ENCODE peak calls at places on chromosomes 4 and X, in six cellular contexts. U, K, J, R, D and P are unnamed samples.

GRCh38 chr4:23083391-23083790 is 390.7 kb downstream of the GBA3 start:
- DNase-seq in D (no peak), J (no peak), R (no peak), U (no peak), K (no peak), P (no peak)

GRCh38 chr4:41143721-41144379 is 70.5 kb downstream of the APBB2 start:
- DNase-seq in R (no peak), K (no peak), D (no peak), J (no peak), U (no peak), P (no peak)

GRCh38 chr4:39407584-39407885 is 805 bp downstream of the KLB start:
- DNase-seq in J (no peak), D (no peak), K (no peak), R (no peak), U (no peak), P (no peak)

GRCh38 chrX:102712216-102712966 is at the start of gene GPRASP2:
- DNase-seq in U (peak), J (no peak), R (peak), D (no peak), K (peak), P (peak)

GRCh38 chr4:31130930-31131329 is 410.8 kb downstream of the PCDH7 start:
- DNase-seq in U (no peak), R (no peak), K (no peak), D (no peak), J (no peak), P (no peak)

GRCh38 chrX:40157228-40158035 is 59.7 kb upstream of the BCOR start:
- DNase-seq in K (no peak), R (no peak), J (no peak), D (no peak), U (no peak), P (no peak)

GRCh38 chr4:155687380-155687982 is 20.8 kb downstream of the GUCY1A1 start:
- DNase-seq in R (no peak), D (no peak), J (no peak), U (no peak), K (no peak), P (no peak)

GRCh38 chr4:26958925-26959653 is 98.4 kb downstream of the STIM2 start:
- DNase-seq in R (no peak), J (no peak), D (no peak), U (no peak), K (no peak), P (no peak)

GRCh38 chr4:74397748-74398426 is 32.9 kb downstream of the EREG start:
- DNase-seq in R (no peak), D (no peak), K (no peak), J (no peak), U (no peak), P (no peak)

GRCh38 chr4:153071953-153072622 is 132.2 kb upstream of the TRIM2 start:
- DNase-seq in R (no peak), D (no peak), J (no peak), K (no peak), U (no peak), P (no peak)

GRCh38 chr4:1727117-1728031 is 6.1 kb downstream of the TACC3 start:
- DNase-seq in D (no peak), R (peak), K (peak), U (peak), J (peak), P (peak)

GRCh38 chrX:2699959-2700358 is 8.9 kb downstream of the CD99 start:
- DNase-seq in D (no peak), K (no peak), J (no peak), R (no peak), U (no peak), P (no peak)

GRCh38 chr4:47809654-47810203 is 28.1 kb downstream of the CORIN start:
- DNase-seq in R (no peak), K (no peak), D (no peak), U (no peak), J (no peak), P (no peak)

GRCh38 chrX:7771788-7772438 is 71.1 kb upstream of the VCX start:
- DNase-seq in K (no peak), U (no peak), D (no peak), R (no peak), J (no peak), P (no peak)

GRCh38 chr4:110589297-110589696 is 33.6 kb downstream of the PITX2 start:
- DNase-seq in R (no peak), K (no peak), U (no peak), D (no peak), J (no peak), P (no peak)

GRCh38 chr4:38591617-38592337 is 72.2 kb upstream of the KLF3 start:
- DNase-seq in D (no peak), J (no peak), U (peak), K (peak), R (no peak), P (no peak)

GRCh38 chrX:64192673-64193072 is 12.8 kb downstream of the AMER1 start:
- DNase-seq in R (no peak), D (no peak), K (no peak), J (no peak), U (no peak), P (peak)

GRCh38 chrX:111262086-111262485 is 8.2 kb downstream of the CAPN6 start:
- DNase-seq in J (no peak), R (no peak), K (no peak), D (no peak), U (no peak), P (no peak)

GRCh38 chr4:73868206-73869129 is 725 bp upstream of the CXCL1 start:
- DNase-seq in D (no peak), J (no peak), R (no peak), K (no peak), U (no peak), P (no peak)

GRCh38 chrX:7127058-7127457 is 20.5 kb upstream of the STS start:
- DNase-seq in J (no peak), R (no peak), K (no peak), U (no peak), D (no peak), P (no peak)

GRCh38 chrX:104432321-104432720 is 133.7 kb upstream of the IL1RAPL2 start:
- DNase-seq in J (no peak), K (no peak), D (no peak), U (no peak), R (no peak), P (no peak)

GRCh38 chr4:37830640-37831039 is 4.2 kb downstream of the PGM2 start:
- DNase-seq in J (no peak), K (no peak), R (no peak), U (no peak), D (no peak), P (no peak)

GRCh38 chr4:169963998-169964397 is 62.2 kb downstream of the MFAP3L start:
- DNase-seq in U (no peak), K (no peak), J (no peak), R (no peak), D (no peak), P (no peak)

GRCh38 chrX:103356023-103356798 is at the start of gene TCEAL9:
- DNase-seq in D (no peak), U (peak), R (peak), J (peak), K (peak), P (peak)

GRCh38 chrX:101348452-101349222 is at the start of gene TIMM8A:
- DNase-seq in J (peak), R (peak), K (peak), D (peak), U (peak), P (peak)

GRCh38 chr4:2222838-2223237 is 19.1 kb downstream of the HAUS3 start:
- DNase-seq in R (no peak), U (no peak), J (no peak), K (no peak), D (no peak), P (no peak)

GRCh38 chrX:46208225-46208854 is 336.9 kb downstream of the ZNF674 start:
- DNase-seq in D (no peak), R (no peak), J (no peak), K (no peak), U (no peak), P (no peak)

GRCh38 chr4:148405161-148405893 is 36.9 kb downstream of the NR3C2 start:
- DNase-seq in D (no peak), K (no peak), U (no peak), R (no peak), J (no peak), P (no peak)

GRCh38 chr4:159105761-159106243 is 2.9 kb downstream of the RAPGEF2 start:
- DNase-seq in K (no peak), U (no peak), R (no peak), D (no peak), J (no peak), P (no peak)

GRCh38 chr4:126338572-126338971 is 1023.8 kb downstream of the FAT4 start:
- DNase-seq in J (no peak), U (no peak), R (no peak), D (no peak), K (no peak), P (no peak)

GRCh38 chr4:106048250-106048931 is 153.1 kb downstream of the NPNT start:
- DNase-seq in R (no peak), D (no peak), U (no peak), K (no peak), J (no peak), P (no peak)

GRCh38 chr4:102819588-102820365 is 7.6 kb downstream of the UBE2D3 start:
- DNase-seq in J (no peak), D (no peak), U (no peak), R (no peak), K (no peak), P (no peak)

GRCh38 chrX:34886011-34886410 is 56.6 kb upstream of the FAM47B start:
- DNase-seq in D (no peak), K (no peak), R (no peak), U (no peak), J (no peak), P (no peak)

GRCh38 chr4:36278789-36279188 is 2.6 kb upstream of the DTHD1 start:
- DNase-seq in R (no peak), J (no peak), D (no peak), U (no peak), K (no peak), P (no peak)

GRCh38 chr4:56857601-56858301 is 36.2 kb upstream of the SPINK2 start:
- DNase-seq in U (no peak), R (no peak), D (no peak), K (no peak), J (no peak), P (no peak)

GRCh38 chr4:2767705-2768074 is 11.6 kb upstream of the TNIP2 start:
- DNase-seq in J (peak), D (no peak), R (no peak), U (no peak), K (no peak), P (peak)

GRCh38 chr4:4326136-4326535 is 36.1 kb downstream of the ZBTB49 start:
- DNase-seq in J (no peak), U (no peak), D (no peak), K (no peak), R (no peak), P (no peak)

GRCh38 chr4:139232751-139233150 is 47.3 kb downstream of the MGARP start:
- DNase-seq in R (no peak), J (no peak), K (no peak), U (no peak), D (no peak), P (no peak)

GRCh38 chr4:139229534-139230039 is 50.4 kb downstream of the MGARP start:
- DNase-seq in U (no peak), K (no peak), D (no peak), J (no peak), R (no peak), P (no peak)

GRCh38 chr4:139222215-139222614 is 45.2 kb upstream of the ELF2 start:
- DNase-seq in J (no peak), D (no peak), U (no peak), R (no peak), K (no peak), P (no peak)

GRCh38 chr4:139223682-139224317 is 46.8 kb upstream of the ELF2 start:
- DNase-seq in U (no peak), R (no peak), D (no peak), J (no peak), K (no peak), P (peak)

DNA sequence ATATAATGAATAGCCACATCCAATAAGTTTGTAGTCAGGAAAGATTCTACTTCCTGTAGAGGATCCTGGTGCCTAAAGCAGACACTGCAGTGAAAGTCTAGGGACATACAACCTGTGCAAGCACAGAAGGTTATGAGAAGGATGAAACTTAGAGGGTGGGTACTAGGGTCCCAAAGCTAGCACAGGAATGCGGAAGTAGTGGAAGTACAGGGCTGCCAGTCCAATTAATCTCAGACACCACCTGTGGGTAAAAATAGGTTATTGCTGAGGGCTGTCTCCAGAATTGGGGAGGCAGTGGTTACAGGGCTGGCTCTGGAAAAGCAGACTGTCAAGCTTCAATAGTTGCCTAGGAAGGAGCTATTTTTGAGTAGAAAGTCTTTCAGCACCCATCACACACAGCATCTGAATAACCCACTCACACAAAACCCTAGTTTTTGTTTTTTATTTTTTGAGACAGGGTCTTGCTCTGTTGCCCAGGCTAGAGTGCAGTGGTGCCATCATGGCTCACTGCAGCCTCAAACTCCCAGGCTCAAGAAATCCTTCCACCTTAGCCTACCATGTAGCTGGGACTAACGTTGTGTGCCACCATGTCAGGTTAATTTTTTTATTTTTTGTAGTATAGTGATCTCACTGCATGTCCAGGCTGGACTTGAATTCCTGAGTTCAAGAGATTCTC is 50.8 kb upstream of the ELF2 start:
- DNase-seq in R (no peak), D (no peak), J (no peak), U (no peak), K (no peak), P (no peak)
- TF ChIP-seq CTCF in R (peak), D (peak), J (no peak), U (no peak), K (no peak), P (no peak)

DNA sequence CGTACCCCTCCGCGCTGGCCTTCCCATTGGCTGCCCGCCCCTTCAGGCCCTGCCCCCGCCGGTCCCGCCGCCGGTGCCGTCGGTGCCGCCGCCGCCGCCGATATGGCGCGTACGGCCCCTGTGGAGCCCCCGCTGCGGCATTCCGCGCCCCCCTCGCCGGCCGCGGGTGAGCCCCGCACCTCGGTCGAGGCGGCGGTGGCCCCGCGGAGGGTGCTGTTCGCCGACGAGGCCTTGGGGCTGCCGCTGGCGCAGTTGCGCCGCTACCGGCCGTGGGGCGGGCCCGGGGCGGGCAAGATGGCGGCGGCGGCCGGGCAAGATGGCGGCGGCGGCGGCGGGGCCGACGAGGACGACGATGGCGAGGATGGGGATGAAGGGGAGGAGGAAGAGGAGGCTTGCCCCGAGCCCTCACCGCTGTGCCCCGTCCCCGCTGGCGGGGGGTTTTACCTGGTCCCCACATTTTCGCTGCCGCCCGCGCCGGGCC is at the start of gene PPP1R3F:
- DNase-seq in U (no peak), D (no peak), J (no peak), R (no peak), K (no peak), P (no peak)
- TF ChIP-seq POLR2A in U (no peak), D (peak), J (peak), R (peak), K (no peak), P (no peak)

GRCh38 chr4:87046111-87046510 is 111.3 kb downstream of the AFF1 start:
- DNase-seq in U (no peak), D (no peak), R (no peak), K (no peak), J (no peak), P (no peak)
- H3K27ac ChIP-seq in U (peak), D (peak), R (peak), K (peak), J (peak), P (peak)

DNA sequence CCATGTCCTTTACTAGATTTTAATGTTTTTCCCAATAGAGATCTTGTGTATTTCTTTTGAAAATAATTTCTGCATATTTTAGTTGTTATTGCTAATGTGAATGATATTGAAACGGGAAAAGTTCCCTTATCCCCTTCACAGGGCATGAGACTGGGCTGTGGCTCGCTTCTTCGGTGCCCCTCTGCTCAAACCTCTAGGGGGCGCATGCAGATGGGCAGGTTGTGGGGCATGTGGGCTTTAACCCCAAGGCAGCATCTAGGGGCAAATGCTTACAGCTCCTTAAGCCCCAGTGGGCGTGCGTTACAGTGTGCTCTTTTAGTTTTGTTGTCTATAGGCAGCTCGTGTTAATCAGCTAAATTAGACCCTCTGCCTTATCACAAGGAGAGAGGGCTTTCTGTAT is 194.7 kb downstream of the OPHN1 start:
- DNase-seq in J (no peak), K (no peak), D (no peak), R (no peak), U (no peak), P (no peak)
- TF ChIP-seq CTCF in J (peak), K (no peak), D (no peak), R (no peak), U (no peak), P (peak)

DNA sequence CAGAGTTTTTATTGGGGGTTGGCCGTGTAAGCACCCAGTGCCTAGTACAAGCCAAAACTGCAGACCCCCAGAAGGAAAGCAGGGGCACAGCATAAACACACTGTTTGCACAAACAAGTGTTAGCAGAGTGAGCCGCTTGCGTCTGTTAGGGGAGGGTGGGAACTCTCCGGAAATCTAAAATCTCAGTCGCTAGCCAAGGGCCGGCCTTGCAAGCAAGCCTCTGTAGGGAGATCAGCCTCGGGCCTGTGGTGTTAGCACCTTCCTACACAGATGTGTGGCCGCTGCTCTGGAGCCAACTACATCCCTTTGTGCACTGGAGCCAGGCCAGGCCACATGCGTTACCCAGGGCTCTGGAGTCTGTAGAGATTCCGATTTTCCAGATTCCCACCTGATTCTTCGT is 67.1 kb downstream of the GPR143 start:
- DNase-seq in R (no peak), K (no peak), J (no peak), D (no peak), U (no peak), P (no peak)
- TF ChIP-seq POLR2A in R (no peak), K (no peak), J (no peak), D (no peak), U (no peak), P (no peak)

GRCh38 chr4:186702940-186703339 is 20.7 kb downstream of the FAT1 start:
- DNase-seq in R (no peak), U (no peak), J (no peak), D (no peak), K (no peak), P (no peak)
- H3K27ac ChIP-seq in R (no peak), U (peak), J (no peak), D (peak), K (no peak), P (peak)

DNA sequence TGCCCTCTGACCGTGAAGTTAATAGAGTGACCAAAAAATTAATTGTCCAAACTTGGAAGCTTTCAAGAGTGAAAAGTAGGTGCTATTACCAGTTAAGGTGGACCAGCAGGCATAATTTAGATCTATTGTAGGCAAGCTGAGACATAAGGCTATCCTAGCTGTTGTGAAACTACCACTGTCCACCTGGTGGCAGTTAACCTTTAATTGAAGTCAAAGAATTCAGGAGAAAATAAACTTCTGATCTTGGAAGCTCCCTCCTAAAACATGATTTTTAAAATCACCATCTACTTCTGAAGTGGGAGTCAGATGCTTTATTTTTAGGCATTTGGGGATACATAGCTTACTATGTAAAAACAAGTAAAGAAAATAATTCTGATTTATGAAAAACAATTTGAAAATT is 636.3 kb upstream of the HTR2C start:
- DNase-seq in J (no peak), K (no peak), R (no peak), D (no peak), U (no peak), P (no peak)
- TF ChIP-seq CTCF in J (no peak), K (no peak), R (no peak), D (peak), U (no peak), P (no peak)